ENCODE peak calls at places on chromosomes 5 and 9, in four cellular contexts. One of them, this sample, is unnamed.

GRCh38 chr9:86239053-86239770 is 20.2 kb downstream of the C9orf153 start:
- DNase-seq in GM12878: no peak
- DNase-seq in HepG2: no peak
- DNase-seq in K562: no peak
- DNase-seq in this sample: no peak

GRCh38 chr5:53311661-53312060 is 168.8 kb upstream of the FST start:
- DNase-seq in GM12878: no peak
- DNase-seq in HepG2: no peak
- DNase-seq in K562: no peak
- DNase-seq in this sample: no peak

GRCh38 chr5:163916376-163916775 is 411.0 kb downstream of the MAT2B start:
- DNase-seq in GM12878: peak; percentile 73
- DNase-seq in HepG2: no peak
- DNase-seq in K562: no peak
- DNase-seq in this sample: no peak

GRCh38 chr5:132468665-132469379 is 21.8 kb downstream of the IRF1 start:
- DNase-seq in GM12878: no peak
- DNase-seq in HepG2: no peak
- DNase-seq in K562: no peak
- DNase-seq in this sample: no peak

GRCh38 chr9:79129865-79130480 is 441.8 kb upstream of the TLE4 start:
- DNase-seq in GM12878: no peak
- DNase-seq in HepG2: peak; percentile 1
- DNase-seq in K562: peak; percentile 11
- DNase-seq in this sample: peak; percentile 48

GRCh38 chr5:31581498-31582099 is 49.5 kb downstream of the C5orf22 start:
- DNase-seq in GM12878: no peak
- DNase-seq in HepG2: peak; percentile 10
- DNase-seq in K562: peak; percentile 31
- DNase-seq in this sample: peak; percentile 65

GRCh38 chr9:87725900-87726709 is at the start of gene CTSL:
- DNase-seq in GM12878: no peak
- DNase-seq in HepG2: peak; percentile 76
- DNase-seq in K562: peak; percentile 90
- DNase-seq in this sample: peak; percentile 95

GRCh38 chr9:31140316-31140715 is 1244.1 kb upstream of the ACO1 start:
- DNase-seq in GM12878: no peak
- DNase-seq in HepG2: peak; percentile 6
- DNase-seq in K562: no peak
- DNase-seq in this sample: peak; percentile 64

GRCh38 chr9:96376926-96377874 is 6.3 kb downstream of the SLC35D2 start:
- DNase-seq in GM12878: no peak
- DNase-seq in HepG2: peak; percentile 39
- DNase-seq in K562: no peak
- DNase-seq in this sample: no peak

GRCh38 chr9:92720807-92721535 is 43.7 kb downstream of the BICD2 start:
- DNase-seq in GM12878: no peak
- DNase-seq in HepG2: no peak
- DNase-seq in K562: no peak
- DNase-seq in this sample: no peak

GRCh38 chr5:138241688-138242547 is 28.8 kb upstream of the CDC23 start:
- DNase-seq in GM12878: no peak
- DNase-seq in HepG2: peak; percentile 15
- DNase-seq in K562: peak; percentile 53
- DNase-seq in this sample: peak; percentile 72

GRCh38 chr9:95381243-95381642 is 63.7 kb upstream of the FANCC start:
- DNase-seq in GM12878: peak; percentile 11
- DNase-seq in HepG2: no peak
- DNase-seq in K562: no peak
- DNase-seq in this sample: no peak

GRCh38 chr5:135729582-135729879 is 104.9 kb upstream of the SLC25A48 start:
- DNase-seq in GM12878: no peak
- DNase-seq in HepG2: no peak
- DNase-seq in K562: no peak
- DNase-seq in this sample: peak; percentile 57

GRCh38 chr5:107604990-107605389 is 65.7 kb downstream of the EFNA5 start:
- DNase-seq in GM12878: no peak
- DNase-seq in HepG2: no peak
- DNase-seq in K562: no peak
- DNase-seq in this sample: peak; percentile 25

GRCh38 chr9:93263334-93264229 is 79.6 kb downstream of the WNK2 start:
- DNase-seq in GM12878: no peak
- DNase-seq in HepG2: no peak
- DNase-seq in K562: peak; percentile 53
- DNase-seq in this sample: no peak

GRCh38 chr5:98214240-98215051 is 559.0 kb upstream of the RGMB start:
- DNase-seq in GM12878: no peak
- DNase-seq in HepG2: no peak
- DNase-seq in K562: no peak
- DNase-seq in this sample: no peak

GRCh38 chr9:72614057-72614456 is 92.6 kb downstream of the TMC1 start:
- DNase-seq in GM12878: no peak
- DNase-seq in HepG2: no peak
- DNase-seq in K562: no peak
- DNase-seq in this sample: no peak

GRCh38 chr9:91837982-91838731 is 111.9 kb downstream of the ROR2 start:
- DNase-seq in GM12878: no peak
- DNase-seq in HepG2: no peak
- DNase-seq in K562: no peak
- DNase-seq in this sample: no peak

GRCh38 chr5:163309850-163310365 is 127.5 kb upstream of the CCNG1 start:
- DNase-seq in GM12878: no peak
- DNase-seq in HepG2: no peak
- DNase-seq in K562: no peak
- DNase-seq in this sample: no peak

GRCh38 chr9:87214991-87215390 is 267.7 kb upstream of the GAS1 start:
- DNase-seq in GM12878: no peak
- DNase-seq in HepG2: no peak
- DNase-seq in K562: no peak
- DNase-seq in this sample: no peak

GRCh38 chr9:95642189-95642588 is 125.4 kb upstream of the PTCH1 start:
- DNase-seq in GM12878: no peak
- DNase-seq in HepG2: no peak
- DNase-seq in K562: no peak
- DNase-seq in this sample: no peak

GRCh38 chr9:35563791-35564197 is 41.3 kb upstream of the TESK1 start:
- DNase-seq in GM12878: no peak
- DNase-seq in HepG2: peak; percentile 63
- DNase-seq in K562: peak; percentile 23
- DNase-seq in this sample: peak; percentile 65

GRCh38 chr9:122217640-122218039 is 11.1 kb downstream of the LHX6 start:
- DNase-seq in GM12878: no peak
- DNase-seq in HepG2: peak; percentile 11
- DNase-seq in K562: no peak
- DNase-seq in this sample: no peak

GRCh38 chr5:180441577-180441976 is 52.6 kb upstream of the CNOT6 start:
- DNase-seq in GM12878: no peak
- DNase-seq in HepG2: no peak
- DNase-seq in K562: no peak
- DNase-seq in this sample: peak; percentile 14

GRCh38 chr5:149853019-149853648 is 91.5 kb downstream of the PDE6A start:
- DNase-seq in GM12878: no peak
- DNase-seq in HepG2: peak; percentile 58
- DNase-seq in K562: peak; percentile 68
- DNase-seq in this sample: peak; percentile 88

GRCh38 chr9:134655101-134655500 is 13.5 kb downstream of the COL5A1 start:
- DNase-seq in GM12878: no peak
- DNase-seq in HepG2: no peak
- DNase-seq in K562: no peak
- DNase-seq in this sample: no peak

GRCh38 chr5:93602261-93603149 is 19.5 kb downstream of the NR2F1 start:
- DNase-seq in GM12878: no peak
- DNase-seq in HepG2: no peak
- DNase-seq in K562: no peak
- DNase-seq in this sample: peak; percentile 87

GRCh38 chr9:135391759-135392158 is 87.8 kb upstream of the PPP1R26 start:
- DNase-seq in GM12878: no peak
- DNase-seq in HepG2: no peak
- DNase-seq in K562: no peak
- DNase-seq in this sample: no peak

GRCh38 chr9:101428909-101429308 is 6.7 kb downstream of the ALDOB start:
- DNase-seq in GM12878: no peak
- DNase-seq in HepG2: no peak
- DNase-seq in K562: no peak
- DNase-seq in this sample: no peak

GRCh38 chr5:151447174-151448037 is at the start of gene SLC36A1:
- DNase-seq in GM12878: peak; percentile 68
- DNase-seq in HepG2: peak; percentile 84
- DNase-seq in K562: peak; percentile 97
- DNase-seq in this sample: peak; percentile 99

GRCh38 chr9:121743441-121744001 is 92.1 kb downstream of the DAB2IP start:
- DNase-seq in GM12878: no peak
- DNase-seq in HepG2: peak; percentile 85
- DNase-seq in K562: peak; percentile 59
- DNase-seq in this sample: peak; percentile 74

DNA sequence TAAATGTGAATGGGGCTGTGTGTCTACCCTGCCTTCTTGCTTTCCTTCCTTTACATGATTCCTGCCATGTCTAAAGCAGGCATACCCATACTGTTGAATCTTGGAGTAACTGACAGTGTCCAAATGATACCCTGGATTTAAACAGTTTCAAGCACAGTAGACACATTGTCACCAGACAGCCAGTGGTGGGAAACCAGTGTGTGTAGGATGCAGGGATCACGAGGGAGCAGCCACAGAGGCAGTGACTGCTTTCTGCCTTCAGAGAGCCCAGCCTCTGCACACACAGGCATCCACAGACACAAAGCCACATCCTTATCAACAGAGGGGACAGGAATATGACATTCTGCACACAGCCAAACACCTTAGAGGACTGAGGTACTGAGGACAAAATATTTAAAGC is 184.2 kb upstream of the TBCA start:
- DNase-seq in GM12878: no peak
- DNase-seq in HepG2: no peak
- DNase-seq in K562: no peak
- DNase-seq in this sample: no peak
- H3K27me3 ChIP-seq in GM12878: no peaks in the 10 kb centered on the region
- H3K27me3 ChIP-seq in HepG2: peaks cover 13% of the 10 kb centered on the region
- H3K27me3 ChIP-seq in K562: peaks cover 29% of the 10 kb centered on the region
- H3K27me3 ChIP-seq in this sample: peaks cover 95% of the 10 kb centered on the region

GRCh38 chr9:137405677-137406081 is 17.3 kb downstream of the EXD3 start:
- DNase-seq in GM12878: no peak
- DNase-seq in HepG2: no peak
- DNase-seq in K562: no peak
- DNase-seq in this sample: no peak

GRCh38 chr9:137408651-137409405 is 14.1 kb downstream of the EXD3 start:
- DNase-seq in GM12878: no peak
- DNase-seq in HepG2: no peak
- DNase-seq in K562: no peak
- DNase-seq in this sample: no peak

GRCh38 chr9:137406085-137406773 is 16.7 kb downstream of the EXD3 start:
- DNase-seq in GM12878: no peak
- DNase-seq in HepG2: no peak
- DNase-seq in K562: no peak
- DNase-seq in this sample: no peak

GRCh38 chr9:137407590-137408300 is 15.2 kb downstream of the EXD3 start:
- DNase-seq in GM12878: peak; percentile 26
- DNase-seq in HepG2: no peak
- DNase-seq in K562: peak; percentile 8
- DNase-seq in this sample: no peak

DNA sequence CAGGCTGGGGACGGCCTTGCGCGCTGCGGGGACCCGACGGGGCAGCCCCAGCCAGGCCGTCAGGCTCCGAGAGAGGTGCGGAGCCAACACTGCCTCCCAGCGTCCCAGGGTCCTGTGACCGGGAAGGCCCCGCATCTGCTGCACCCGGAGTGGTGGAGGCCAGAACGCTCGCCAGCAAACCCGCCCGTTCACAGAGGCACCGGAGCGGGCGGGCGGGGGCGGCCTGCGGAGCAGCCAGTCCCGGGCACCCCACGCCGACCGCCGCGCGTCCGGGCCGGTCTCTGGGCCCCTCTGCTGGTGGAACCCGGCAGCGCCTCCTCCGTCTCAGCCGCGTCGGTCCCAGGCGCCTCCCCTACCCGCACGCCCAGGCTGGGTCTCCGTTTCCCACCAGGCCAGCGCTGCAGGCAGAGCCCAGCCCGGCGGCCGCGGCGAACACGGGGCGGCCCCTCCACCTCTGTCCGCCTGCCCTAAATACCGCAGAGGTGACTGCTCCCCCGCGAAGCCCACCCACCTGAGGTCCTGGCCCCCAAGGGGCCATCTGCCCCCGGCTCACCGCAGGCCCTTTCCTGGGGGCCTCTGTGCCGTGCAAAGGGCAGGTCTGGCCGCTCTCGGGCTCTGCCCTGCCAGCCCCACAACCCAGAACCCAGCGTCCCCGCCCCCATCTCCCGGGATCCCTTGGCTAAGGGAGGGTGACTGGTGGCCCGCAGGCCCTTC is 15.9 kb downstream of the EXD3 start:
- DNase-seq in GM12878: no peak
- DNase-seq in HepG2: peak; percentile 42
- DNase-seq in K562: peak; percentile 6
- DNase-seq in this sample: peak; percentile 91
- TF ChIP-seq JUNB in GM12878: no peak
- TF ChIP-seq JUNB in HepG2: no peak
- TF ChIP-seq JUNB in K562: no peak
- TF ChIP-seq JUNB in this sample: no peak

GRCh38 chr5:159043551-159043950 is 56.2 kb downstream of the EBF1 start:
- DNase-seq in GM12878: no peak
- DNase-seq in HepG2: no peak
- DNase-seq in K562: no peak
- DNase-seq in this sample: no peak
- H3K27me3 ChIP-seq in GM12878: no peaks in the 10 kb centered on the region
- H3K27me3 ChIP-seq in HepG2: no peaks in the 10 kb centered on the region
- H3K27me3 ChIP-seq in K562: no peaks in the 10 kb centered on the region
- H3K27me3 ChIP-seq in this sample: peaks cover 19% of the 10 kb centered on the region

DNA sequence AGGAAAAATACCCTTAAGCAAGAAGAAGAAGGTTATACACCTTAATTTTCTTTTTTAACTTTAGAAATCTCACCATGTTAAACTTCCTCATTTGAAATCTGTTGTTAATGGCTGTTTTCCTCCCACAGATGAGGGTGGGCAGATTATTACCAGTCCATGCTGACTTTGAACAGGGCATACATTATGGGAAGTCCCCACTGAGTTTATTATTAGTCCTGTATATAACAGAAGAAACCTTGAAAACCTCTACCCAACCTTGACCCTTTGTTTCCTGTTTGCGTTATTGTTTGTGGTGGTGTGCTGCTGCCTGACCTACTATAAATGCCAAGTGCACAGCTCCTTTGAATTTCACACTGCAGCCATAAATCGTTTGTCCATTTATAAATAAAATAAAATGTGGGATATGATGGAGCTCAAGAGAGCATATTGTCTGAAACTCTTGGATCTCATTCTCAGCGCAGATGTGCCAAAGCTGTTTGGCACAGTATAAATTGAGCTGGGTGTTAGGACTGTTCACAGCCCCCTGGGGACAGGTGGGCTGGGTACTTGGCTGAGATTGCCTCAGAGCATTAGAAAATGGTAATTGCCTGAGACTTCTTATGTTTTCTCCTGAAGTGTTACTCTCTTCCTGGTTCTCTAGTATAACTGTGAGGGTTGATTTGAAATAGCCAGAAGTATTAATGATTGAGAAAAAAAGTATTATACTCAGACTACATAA is 139.6 kb downstream of the SPATA31D1 start:
- DNase-seq in GM12878: no peak
- DNase-seq in HepG2: no peak
- DNase-seq in K562: no peak
- DNase-seq in this sample: no peak
- TF ChIP-seq JUNB in GM12878: no peak
- TF ChIP-seq JUNB in HepG2: no peak
- TF ChIP-seq JUNB in K562: no peak
- TF ChIP-seq JUNB in this sample: no peak